ENCODE peak calls at places on chromosomes 3 and 15, in seven cellular contexts. J is ovary; R is HCT116; D is adrenal gland; L is CD8-positive, alpha-beta memory T cell; B is body of pancreas; Q is stomach. S is an unnamed sample.

GRCh38 chr3:141379250-141379872 is 11.1 kb downstream of the ZBTB38 start:
- DNase-seq in J (no peak), R (no peak), B (no peak), L (no peak), Q (no peak), D (no peak), S (no peak)

GRCh38 chr3:63876260-63876659 is 12.6 kb downstream of the ATXN7 start:
- DNase-seq in Q (no peak), J (no peak), L (no peak), R (no peak), B (no peak), D (no peak), S (no peak)

GRCh38 chr3:38018296-38019266 is 10.9 kb downstream of the PLCD1 start:
- DNase-seq in Q (no peak), B (no peak), L (no peak), D (no peak), J (no peak), R (no peak), S (peak; percentile 3)

GRCh38 chr3:139319428-139320402 is 24.1 kb upstream of the MRPS22 start:
- DNase-seq in Q (no peak), R (no peak), J (no peak), L (no peak), B (peak; percentile 13), D (no peak), S (no peak)

GRCh38 chr15:60353245-60353940 is 44.4 kb downstream of the ANXA2 start:
- DNase-seq in L (no peak), Q (no peak), R (no peak), B (no peak), D (no peak), J (no peak), S (no peak)

GRCh38 chr15:98669638-98670037 is 21.3 kb downstream of the IGF1R start:
- DNase-seq in R (no peak), B (no peak), Q (no peak), D (peak; percentile 13), J (no peak), L (no peak), S (peak; percentile 61)

GRCh38 chr15:37059051-37059450 is 41.3 kb downstream of the MEIS2 start:
- DNase-seq in D (no peak), B (no peak), J (no peak), Q (no peak), L (no peak), R (peak; percentile 4), S (no peak)

GRCh38 chr3:126522363-126522788 is 1.6 kb upstream of the CHST13 start:
- DNase-seq in Q (peak; percentile 55), D (peak; percentile 57), L (peak; percentile 25), J (peak; percentile 44), R (peak; percentile 28), B (peak; percentile 56), S (no peak)

GRCh38 chr3:177803495-177803894 is 606.2 kb upstream of the TBL1XR1 start:
- DNase-seq in L (no peak), R (no peak), B (no peak), D (no peak), J (no peak), Q (no peak), S (no peak)

GRCh38 chr15:33960160-33960559 is 8.1 kb upstream of the CHRM5 start:
- DNase-seq in B (no peak), J (no peak), Q (no peak), L (no peak), D (no peak), R (no peak), S (no peak)

GRCh38 chr3:168714609-168715240 is 619.0 kb upstream of the GOLIM4 start:
- DNase-seq in R (no peak), B (no peak), Q (no peak), L (no peak), D (no peak), J (no peak), S (no peak)

GRCh38 chr3:8456118-8456811 is 45.4 kb upstream of the LMCD1 start:
- DNase-seq in R (no peak), J (no peak), Q (no peak), B (no peak), L (no peak), D (no peak), S (no peak)

GRCh38 chr3:127857270-127857801 is 35.0 kb upstream of the MGLL start:
- DNase-seq in L (no peak), Q (no peak), R (no peak), D (no peak), J (no peak), B (no peak), S (no peak)

GRCh38 chr15:85421116-85421925 is 40.9 kb downstream of the AKAP13 start:
- DNase-seq in B (no peak), R (no peak), Q (no peak), D (no peak), L (no peak), J (no peak), S (no peak)

GRCh38 chr3:27939940-27940339 is 217.8 kb upstream of the EOMES start:
- DNase-seq in L (no peak), B (no peak), Q (no peak), R (no peak), D (peak; percentile 7), J (no peak), S (no peak)

GRCh38 chr3:12195231-12195630 is 36.5 kb upstream of the TIMP4 start:
- DNase-seq in Q (no peak), L (no peak), B (no peak), J (no peak), D (no peak), R (no peak), S (no peak)

GRCh38 chr3:117632191-117632590 is 922.6 kb downstream of the TUSC7 start:
- DNase-seq in B (no peak), R (no peak), Q (no peak), J (no peak), D (no peak), L (no peak), S (no peak)

GRCh38 chr3:184011230-184011876 is 6.3 kb downstream of the ABCC5 start:
- DNase-seq in D (no peak), L (no peak), R (no peak), B (no peak), J (no peak), Q (no peak), S (no peak)

GRCh38 chr3:65093641-65094040 is 405.8 kb upstream of the ADAMTS9 start:
- DNase-seq in B (no peak), L (no peak), J (no peak), Q (no peak), R (no peak), D (no peak), S (no peak)

DNA sequence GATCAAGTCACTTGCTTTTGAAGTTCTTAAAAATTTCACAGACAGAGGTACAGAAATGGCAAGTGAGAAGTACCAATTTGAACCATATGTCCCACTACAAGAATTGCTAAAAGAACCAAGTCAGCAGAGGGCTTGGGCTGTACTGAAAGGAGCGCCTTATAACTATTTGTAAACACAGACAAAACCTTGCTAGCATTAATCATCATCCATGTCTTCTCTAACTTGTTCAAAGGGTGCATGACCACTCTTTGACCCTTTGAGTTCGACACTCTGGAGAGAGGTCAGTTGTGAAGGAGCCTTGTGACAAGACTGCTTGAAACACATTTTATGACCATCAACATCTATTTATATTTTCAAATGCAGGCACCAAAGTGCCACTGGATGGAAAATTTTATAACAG is 191.7 kb downstream of the PDZRN3 start:
- DNase-seq in R (no peak), D (no peak), B (no peak), Q (no peak), L (no peak), J (no peak), S (no peak)
- H3K4me1 ChIP-seq in R (no peaks in the 10 kb centered on the region), D (no peaks in the 10 kb centered on the region), B (peaks cover 4% of the 10 kb centered on the region), Q (peaks cover 4% of the 10 kb centered on the region), L (no peaks in the 10 kb centered on the region), J (peaks cover 13% of the 10 kb centered on the region), S (peaks cover 16% of the 10 kb centered on the region)

DNA sequence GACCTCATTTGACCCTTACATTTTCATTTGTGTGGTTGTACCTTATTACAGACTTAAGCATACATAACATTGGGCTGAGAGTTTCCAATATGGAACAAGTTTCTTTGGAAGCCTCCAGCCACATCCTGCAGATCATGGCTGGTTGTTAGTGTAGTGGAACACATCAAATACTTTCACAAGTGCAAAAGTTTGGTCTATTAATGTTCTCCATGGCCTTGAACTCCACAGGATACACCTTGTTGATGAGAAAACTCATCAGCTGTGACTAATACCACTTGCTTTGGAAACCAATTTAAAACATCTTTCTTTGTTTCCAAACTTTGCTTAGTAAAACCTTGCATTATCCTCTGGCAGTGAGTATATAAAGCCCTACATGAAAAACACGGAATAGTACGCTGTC is 46.1 kb downstream of the MYZAP start:
- DNase-seq in Q (no peak), L (no peak), J (no peak), R (no peak), D (no peak), B (no peak), S (no peak)
- H3K4me1 ChIP-seq in Q (peaks cover 18% of the 10 kb centered on the region), L (no peaks in the 10 kb centered on the region), J (peaks cover 8% of the 10 kb centered on the region), R (no peaks in the 10 kb centered on the region), D (peaks cover 7% of the 10 kb centered on the region), B (peaks cover 43% of the 10 kb centered on the region), S (no peaks in the 10 kb centered on the region)

GRCh38 chr3:104523136-104523535 is 843.6 kb upstream of the ALCAM start:
- DNase-seq in J (no peak), Q (no peak), D (no peak), R (no peak), B (no peak), L (no peak), S (no peak)

GRCh38 chr3:104521606-104522336 is 844.9 kb upstream of the ALCAM start:
- DNase-seq in L (no peak), D (no peak), B (no peak), Q (no peak), R (no peak), J (no peak), S (no peak)

GRCh38 chr3:104519468-104519867 is 847.2 kb upstream of the ALCAM start:
- DNase-seq in D (no peak), Q (no peak), L (no peak), B (no peak), J (no peak), R (no peak), S (no peak)

GRCh38 chr3:104519968-104520655 is 846.6 kb upstream of the ALCAM start:
- DNase-seq in L (no peak), D (no peak), Q (no peak), R (no peak), J (no peak), B (no peak), S (no peak)

DNA sequence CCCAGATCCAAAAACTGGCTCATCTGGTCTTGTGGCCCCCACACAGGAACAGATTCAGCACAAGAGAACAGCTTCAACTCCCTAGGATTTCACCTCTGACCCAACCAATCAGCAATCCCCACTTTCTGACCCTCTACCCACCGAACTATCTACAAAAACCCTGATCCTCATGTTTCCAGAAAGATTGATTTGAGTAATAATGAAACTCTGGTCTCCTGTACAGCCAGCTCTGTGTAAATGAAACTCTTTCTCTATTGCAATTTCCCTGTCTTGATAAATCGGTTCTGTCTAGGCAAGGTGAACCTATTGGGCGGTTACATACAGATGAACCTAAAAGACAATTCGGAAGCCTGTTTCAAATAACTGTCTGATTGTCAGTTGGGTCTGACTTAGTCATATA is 847.6 kb upstream of the ALCAM start:
- DNase-seq in R (no peak), D (no peak), B (no peak), J (no peak), L (no peak), Q (no peak), S (no peak)
- H3K4me1 ChIP-seq in R (no peaks in the 10 kb centered on the region), D (no peaks in the 10 kb centered on the region), B (no peaks in the 10 kb centered on the region), J (no peaks in the 10 kb centered on the region), L (no peaks in the 10 kb centered on the region), Q (no peaks in the 10 kb centered on the region), S (peaks cover 3% of the 10 kb centered on the region)

DNA sequence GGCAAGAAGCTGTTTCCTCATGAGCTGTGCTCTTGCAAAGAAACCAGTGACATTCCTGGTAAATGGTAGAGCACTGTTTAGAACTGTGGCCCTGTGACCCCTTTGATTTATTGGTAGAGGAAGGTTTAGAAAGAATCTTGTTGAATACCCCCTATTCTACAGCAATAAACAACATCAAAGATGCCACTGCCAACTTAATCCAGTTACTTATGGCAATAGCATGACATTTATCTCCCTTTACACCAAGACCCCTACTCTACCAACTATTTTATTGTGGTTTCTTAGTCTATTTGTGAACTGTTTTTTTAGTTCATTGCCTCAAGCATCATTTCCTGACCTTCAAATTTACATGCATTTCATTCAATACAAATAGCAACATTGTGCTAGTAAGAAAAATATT is 288.6 kb downstream of the EPHA3 start:
- DNase-seq in B (no peak), R (no peak), J (no peak), Q (no peak), D (no peak), L (no peak), S (no peak)
- H3K4me1 ChIP-seq in B (no peaks in the 10 kb centered on the region), R (no peaks in the 10 kb centered on the region), J (no peaks in the 10 kb centered on the region), Q (no peaks in the 10 kb centered on the region), D (no peaks in the 10 kb centered on the region), L (no peaks in the 10 kb centered on the region), S (no peaks in the 10 kb centered on the region)

S was measured in ascending aorta.